ENCODE peak calls at places on chromosomes 13 and 19, in four cellular contexts. V is dermis microvascular lymphatic vessel endothelial cell, Q is neural crest cell, O is mesendoderm. U is an unnamed sample.

GRCh38 chr19:53196777-53197396 is 3.7 kb upstream of the ZNF665 start:
- DNase-seq in V (peak; percentile 94), Q (peak; percentile 92), O (peak; percentile 94), U (peak; percentile 90)

GRCh38 chr13:113176292-113176691 is 17.8 kb downstream of the PROZ start:
- DNase-seq in V (no peak), Q (no peak), O (no peak), U (no peak)

GRCh38 chr13:25690582-25690981 is 318.8 kb downstream of the ATP8A2 start:
- DNase-seq in V (no peak), Q (no peak), O (no peak), U (no peak)

GRCh38 chr13:106302011-106302410 is 233.5 kb downstream of the EFNB2 start:
- DNase-seq in V (no peak), Q (no peak), O (no peak), U (no peak)

GRCh38 chr19:39363909-39364457 is 21.8 kb downstream of the SAMD4B start:
- DNase-seq in V (no peak), Q (no peak), O (no peak), U (no peak)

GRCh38 chr19:44529541-44529940 is at the start of gene CEACAM20:
- DNase-seq in V (no peak), Q (no peak), O (no peak), U (no peak)

GRCh38 chr13:109922518-109922917 is 136.1 kb upstream of the IRS2 start:
- DNase-seq in V (no peak), Q (no peak), O (no peak), U (no peak)

GRCh38 chr19:58385313-58386165 is 1.5 kb upstream of the RPS5 start:
- DNase-seq in V (no peak), Q (no peak), O (no peak), U (no peak)

GRCh38 chr13:27632648-27633047 is 11.0 kb downstream of the POLR1D start:
- DNase-seq in V (no peak), Q (no peak), O (no peak), U (no peak)

GRCh38 chr19:55097864-55098715 is 19.3 kb downstream of the PPP1R12C start:
- DNase-seq in V (no peak), Q (no peak), O (no peak), U (no peak)

GRCh38 chr13:98413796-98414195 is 163.1 kb downstream of the STK24 start:
- DNase-seq in V (no peak), Q (no peak), O (peak; percentile 33), U (no peak)

GRCh38 chr19:17089238-17089637 is 13.7 kb downstream of the MYO9B start:
- DNase-seq in V (no peak), Q (no peak), O (no peak), U (no peak)

GRCh38 chr19:7596191-7596937 is 701 bp downstream of the CAMSAP3 start:
- DNase-seq in V (no peak), Q (no peak), O (no peak), U (no peak)

GRCh38 chr13:85828094-85828684 is 29.0 kb upstream of the SLITRK6 start:
- DNase-seq in V (peak; percentile 8), Q (no peak), O (peak; percentile 18), U (peak; percentile 69)

GRCh38 chr13:88248393-88248792 is 577.2 kb downstream of the SLITRK5 start:
- DNase-seq in V (no peak), Q (no peak), O (peak; percentile 1), U (peak; percentile 21)

GRCh38 chr13:46801831-46802230 is 4.9 kb upstream of the ESD start:
- DNase-seq in V (no peak), Q (no peak), O (no peak), U (no peak)

GRCh38 chr19:9848761-9849160 is 13.6 kb downstream of the PIN1 start:
- DNase-seq in V (no peak), Q (no peak), O (no peak), U (peak; percentile 80)

GRCh38 chr19:51777570-51778460 is 16.8 kb downstream of the FPR2 start:
- DNase-seq in V (peak; percentile 83), Q (peak; percentile 44), O (peak; percentile 92), U (peak; percentile 80)

GRCh38 chr19:14342809-14343208 is 38.4 kb upstream of the ADGRE5 start:
- DNase-seq in V (no peak), Q (no peak), O (no peak), U (peak; percentile 53)

GRCh38 chr13:95354680-95355487 is 53.6 kb upstream of the ABCC4 start:
- DNase-seq in V (peak; percentile 51), Q (no peak), O (no peak), U (no peak)

GRCh38 chr13:38783992-38784875 is 97.4 kb downstream of the FREM2 start:
- DNase-seq in V (no peak), Q (no peak), O (no peak), U (peak; percentile 54)

GRCh38 chr19:31280266-31281006 is 68.8 kb downstream of the TSHZ3 start:
- DNase-seq in V (no peak), Q (no peak), O (no peak), U (no peak)

GRCh38 chr13:27104606-27105005 is 67.0 kb downstream of the USP12 start:
- DNase-seq in V (no peak), Q (no peak), O (no peak), U (peak; percentile 18)

GRCh38 chr19:33998739-33999345 is 173.5 kb upstream of the LSM14A start:
- DNase-seq in V (peak; percentile 8), Q (no peak), O (no peak), U (no peak)

GRCh38 chr19:42271861-42272534 is 2.9 kb downstream of the CIC start:
- DNase-seq in V (no peak), Q (no peak), O (no peak), U (no peak)

GRCh38 chr13:31540316-31540715 is 199.0 kb upstream of the RXFP2 start:
- DNase-seq in V (no peak), Q (no peak), O (no peak), U (no peak)

GRCh38 chr13:52851153-52851962 is 2.9 kb upstream of the PCDH8 start:
- DNase-seq in V (no peak), Q (peak; percentile 56), O (peak; percentile 81), U (peak; percentile 78)

GRCh38 chr13:99378985-99379734 is 72.0 kb upstream of the GPR183 start:
- DNase-seq in V (no peak), Q (no peak), O (peak; percentile 74), U (no peak)

GRCh38 chr19:41935781-41936415 is 7.6 kb upstream of the ERFL start:
- DNase-seq in V (no peak), Q (no peak), O (no peak), U (peak; percentile 86)

U was measured in NCI-H82.